ENCODE peak calls at places on chromosome 3, in eight cellular contexts. One of them, this sample, is unnamed. For H3K36me3, the result is how much of the 10 kb centered on the place peaks cover.

GRCh38 chr3:53999725-54000124 is 108.1 kb upstream of the SELENOK start:
- DNase-seq in Peyer's patch: no peak
- DNase-seq in left ventricle myocardium inferior: no peak
- DNase-seq in body of pancreas: no peak
- DNase-seq in esophagus squamous epithelium: no peak
- DNase-seq in neural progenitor cell: no peak
- DNase-seq in pancreas: no peak
- DNase-seq in psoas muscle: no peak
- DNase-seq in this sample: no peak

GRCh38 chr3:191372122-191372521 is 41.8 kb upstream of the UTS2B start:
- DNase-seq in psoas muscle: no peak
- DNase-seq in pancreas: no peak
- DNase-seq in Peyer's patch: no peak
- DNase-seq in esophagus squamous epithelium: no peak
- DNase-seq in left ventricle myocardium inferior: no peak
- DNase-seq in neural progenitor cell: no peak
- DNase-seq in body of pancreas: no peak
- DNase-seq in this sample: no peak

GRCh38 chr3:126342991-126343661 is 14.1 kb downstream of the KLF15 start:
- DNase-seq in pancreas: peak
- DNase-seq in body of pancreas: no peak
- DNase-seq in neural progenitor cell: peak
- DNase-seq in Peyer's patch: peak
- DNase-seq in left ventricle myocardium inferior: no peak
- DNase-seq in esophagus squamous epithelium: no peak
- DNase-seq in psoas muscle: peak
- DNase-seq in this sample: no peak

GRCh38 chr3:126711361-126711760 is 7.3 kb downstream of the CHCHD6 start:
- DNase-seq in Peyer's patch: no peak
- DNase-seq in esophagus squamous epithelium: no peak
- DNase-seq in psoas muscle: no peak
- DNase-seq in left ventricle myocardium inferior: no peak
- DNase-seq in body of pancreas: no peak
- DNase-seq in neural progenitor cell: no peak
- DNase-seq in pancreas: no peak
- DNase-seq in this sample: no peak

GRCh38 chr3:53650424-53650823 is 156.0 kb downstream of the CACNA1D start:
- DNase-seq in esophagus squamous epithelium: no peak
- DNase-seq in pancreas: no peak
- DNase-seq in Peyer's patch: no peak
- DNase-seq in left ventricle myocardium inferior: no peak
- DNase-seq in psoas muscle: no peak
- DNase-seq in body of pancreas: no peak
- DNase-seq in neural progenitor cell: no peak
- DNase-seq in this sample: no peak

GRCh38 chr3:172194702-172195392 is 155.5 kb downstream of the FNDC3B start:
- DNase-seq in pancreas: no peak
- DNase-seq in esophagus squamous epithelium: no peak
- DNase-seq in left ventricle myocardium inferior: no peak
- DNase-seq in neural progenitor cell: peak
- DNase-seq in body of pancreas: no peak
- DNase-seq in Peyer's patch: no peak
- DNase-seq in psoas muscle: no peak
- DNase-seq in this sample: no peak

GRCh38 chr3:126961791-126962461 is 21.0 kb upstream of the PLXNA1 start:
- DNase-seq in psoas muscle: peak
- DNase-seq in pancreas: no peak
- DNase-seq in left ventricle myocardium inferior: peak
- DNase-seq in Peyer's patch: peak
- DNase-seq in neural progenitor cell: no peak
- DNase-seq in body of pancreas: no peak
- DNase-seq in esophagus squamous epithelium: no peak
- DNase-seq in this sample: no peak

GRCh38 chr3:46228259-46229222 is 13.7 kb upstream of the CCR3 start:
- DNase-seq in left ventricle myocardium inferior: no peak
- DNase-seq in neural progenitor cell: no peak
- DNase-seq in pancreas: no peak
- DNase-seq in body of pancreas: peak
- DNase-seq in psoas muscle: no peak
- DNase-seq in Peyer's patch: no peak
- DNase-seq in esophagus squamous epithelium: no peak
- DNase-seq in this sample: no peak

GRCh38 chr3:12559520-12559919 is 2.6 kb downstream of the MKRN2 start:
- DNase-seq in left ventricle myocardium inferior: no peak
- DNase-seq in body of pancreas: no peak
- DNase-seq in neural progenitor cell: peak
- DNase-seq in Peyer's patch: no peak
- DNase-seq in esophagus squamous epithelium: no peak
- DNase-seq in psoas muscle: no peak
- DNase-seq in pancreas: no peak
- DNase-seq in this sample: no peak

GRCh38 chr3:42698216-42698910 is 4.2 kb downstream of the HHATL start:
- DNase-seq in neural progenitor cell: no peak
- DNase-seq in pancreas: no peak
- DNase-seq in body of pancreas: no peak
- DNase-seq in esophagus squamous epithelium: no peak
- DNase-seq in Peyer's patch: no peak
- DNase-seq in psoas muscle: no peak
- DNase-seq in left ventricle myocardium inferior: no peak
- DNase-seq in this sample: no peak

GRCh38 chr3:44862221-44862637 is 517 bp downstream of the TMEM42 start:
- DNase-seq in Peyer's patch: no peak
- DNase-seq in neural progenitor cell: no peak
- DNase-seq in pancreas: no peak
- DNase-seq in left ventricle myocardium inferior: no peak
- DNase-seq in psoas muscle: no peak
- DNase-seq in esophagus squamous epithelium: no peak
- DNase-seq in body of pancreas: no peak
- DNase-seq in this sample: no peak

GRCh38 chr3:191566469-191566868 is 105.5 kb downstream of the PYDC2 start:
- DNase-seq in neural progenitor cell: no peak
- DNase-seq in body of pancreas: no peak
- DNase-seq in pancreas: no peak
- DNase-seq in left ventricle myocardium inferior: no peak
- DNase-seq in Peyer's patch: no peak
- DNase-seq in esophagus squamous epithelium: no peak
- DNase-seq in psoas muscle: no peak
- DNase-seq in this sample: no peak

DNA sequence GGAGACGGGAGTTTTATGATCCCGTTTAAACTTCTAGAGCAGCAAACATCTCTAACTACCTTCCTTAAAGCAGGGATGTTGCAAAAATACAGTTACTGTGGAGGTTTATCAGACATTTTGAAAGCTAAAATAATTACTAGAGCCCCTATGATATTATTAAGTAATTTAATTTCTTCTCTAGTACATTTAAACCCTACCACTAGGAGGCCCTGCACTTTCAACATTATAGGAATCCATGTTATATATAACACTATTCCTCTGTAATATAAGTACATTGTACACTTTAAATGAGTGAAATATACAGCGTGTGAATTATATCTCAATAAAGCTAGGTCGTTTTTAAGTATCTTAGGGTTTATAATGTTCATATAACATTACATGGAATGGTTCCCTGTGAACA is 11.5 kb downstream of the SETMAR start:
- DNase-seq in body of pancreas: no peak
- DNase-seq in esophagus squamous epithelium: no peak
- DNase-seq in Peyer's patch: no peak
- DNase-seq in left ventricle myocardium inferior: no peak
- DNase-seq in pancreas: no peak
- DNase-seq in neural progenitor cell: no peak
- DNase-seq in psoas muscle: no peak
- DNase-seq in this sample: no peak
- TF ChIP-seq CTCF in body of pancreas: no peak
- TF ChIP-seq CTCF in esophagus squamous epithelium: no peak
- TF ChIP-seq CTCF in Peyer's patch: peak
- TF ChIP-seq CTCF in left ventricle myocardium inferior: no peak
- TF ChIP-seq CTCF in pancreas: no peak
- TF ChIP-seq CTCF in neural progenitor cell: peak
- TF ChIP-seq CTCF in psoas muscle: no peak
- TF ChIP-seq CTCF in this sample: no peak

GRCh38 chr3:132198601-132199000 is 118.6 kb upstream of the ACP3 start:
- DNase-seq in left ventricle myocardium inferior: no peak
- DNase-seq in Peyer's patch: no peak
- DNase-seq in esophagus squamous epithelium: no peak
- DNase-seq in body of pancreas: no peak
- DNase-seq in pancreas: no peak
- DNase-seq in psoas muscle: no peak
- DNase-seq in neural progenitor cell: no peak
- DNase-seq in this sample: no peak

GRCh38 chr3:132205609-132206008 is 111.6 kb upstream of the ACP3 start:
- DNase-seq in psoas muscle: no peak
- DNase-seq in Peyer's patch: no peak
- DNase-seq in esophagus squamous epithelium: no peak
- DNase-seq in pancreas: no peak
- DNase-seq in neural progenitor cell: no peak
- DNase-seq in body of pancreas: no peak
- DNase-seq in left ventricle myocardium inferior: no peak
- DNase-seq in this sample: no peak

GRCh38 chr3:132209860-132210259 is 107.3 kb upstream of the ACP3 start:
- DNase-seq in left ventricle myocardium inferior: no peak
- DNase-seq in pancreas: no peak
- DNase-seq in Peyer's patch: no peak
- DNase-seq in neural progenitor cell: no peak
- DNase-seq in psoas muscle: no peak
- DNase-seq in body of pancreas: no peak
- DNase-seq in esophagus squamous epithelium: no peak
- DNase-seq in this sample: no peak

GRCh38 chr3:132199451-132199850 is 117.8 kb upstream of the ACP3 start:
- DNase-seq in psoas muscle: no peak
- DNase-seq in esophagus squamous epithelium: no peak
- DNase-seq in Peyer's patch: no peak
- DNase-seq in neural progenitor cell: no peak
- DNase-seq in left ventricle myocardium inferior: no peak
- DNase-seq in pancreas: no peak
- DNase-seq in body of pancreas: no peak
- DNase-seq in this sample: no peak

DNA sequence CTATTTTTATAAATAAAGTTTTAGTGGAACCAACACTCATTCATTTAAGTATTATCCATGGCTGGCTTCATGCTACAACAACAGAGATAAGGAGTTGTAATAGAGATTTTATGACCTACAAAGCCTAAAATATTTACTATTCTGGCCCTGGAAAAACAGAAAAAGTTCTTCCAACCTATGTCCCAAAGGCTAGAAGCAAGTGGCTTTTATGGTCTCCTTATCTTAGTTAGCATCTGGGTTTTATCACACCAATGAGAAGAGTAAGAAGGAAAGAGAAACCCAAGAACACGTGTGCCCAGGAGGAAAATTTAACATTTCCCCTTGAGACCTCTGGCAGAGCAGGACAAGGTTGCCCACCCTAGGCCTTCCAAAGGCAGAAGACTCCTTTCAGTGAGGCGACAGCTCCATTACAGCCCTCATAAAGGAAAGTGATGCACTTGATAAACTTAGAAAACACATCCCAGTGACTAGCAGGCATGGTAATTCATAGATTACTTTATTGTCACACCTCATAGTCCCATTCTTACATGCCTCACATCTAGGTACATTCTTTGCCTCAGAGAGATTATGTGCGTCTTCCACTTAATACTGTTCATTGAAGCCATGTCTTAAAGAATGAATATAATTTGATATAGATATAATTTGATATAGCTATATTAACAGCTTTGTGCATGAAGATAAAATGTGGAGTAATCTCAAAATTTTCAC is 113.2 kb upstream of the ACP3 start:
- DNase-seq in body of pancreas: no peak
- DNase-seq in esophagus squamous epithelium: no peak
- DNase-seq in psoas muscle: no peak
- DNase-seq in neural progenitor cell: no peak
- DNase-seq in Peyer's patch: no peak
- DNase-seq in pancreas: no peak
- DNase-seq in left ventricle myocardium inferior: no peak
- DNase-seq in this sample: no peak
- H3K36me3 ChIP-seq in body of pancreas: under half
- H3K36me3 ChIP-seq in esophagus squamous epithelium: under half
- H3K36me3 ChIP-seq in psoas muscle: under half
- H3K36me3 ChIP-seq in neural progenitor cell: under half
- H3K36me3 ChIP-seq in Peyer's patch: under half
- H3K36me3 ChIP-seq in pancreas: under half
- H3K36me3 ChIP-seq in left ventricle myocardium inferior: under half
- H3K36me3 ChIP-seq in this sample: under half

GRCh38 chr3:64033033-64033432 is 9.7 kb upstream of the PSMD6 start:
- DNase-seq in esophagus squamous epithelium: no peak
- DNase-seq in body of pancreas: no peak
- DNase-seq in psoas muscle: no peak
- DNase-seq in pancreas: no peak
- DNase-seq in left ventricle myocardium inferior: no peak
- DNase-seq in neural progenitor cell: no peak
- DNase-seq in Peyer's patch: no peak
- DNase-seq in this sample: no peak

GRCh38 chr3:64031540-64032533 is 8.5 kb upstream of the PSMD6 start:
- DNase-seq in left ventricle myocardium inferior: no peak
- DNase-seq in body of pancreas: no peak
- DNase-seq in psoas muscle: no peak
- DNase-seq in Peyer's patch: no peak
- DNase-seq in neural progenitor cell: no peak
- DNase-seq in pancreas: no peak
- DNase-seq in esophagus squamous epithelium: no peak
- DNase-seq in this sample: no peak

GRCh38 chr3:64029287-64029686 is 6.0 kb upstream of the PSMD6 start:
- DNase-seq in psoas muscle: no peak
- DNase-seq in esophagus squamous epithelium: no peak
- DNase-seq in left ventricle myocardium inferior: no peak
- DNase-seq in pancreas: no peak
- DNase-seq in Peyer's patch: no peak
- DNase-seq in neural progenitor cell: no peak
- DNase-seq in body of pancreas: no peak
- DNase-seq in this sample: no peak

GRCh38 chr3:64028754-64029153 is 5.5 kb upstream of the PSMD6 start:
- DNase-seq in neural progenitor cell: no peak
- DNase-seq in body of pancreas: no peak
- DNase-seq in esophagus squamous epithelium: no peak
- DNase-seq in left ventricle myocardium inferior: no peak
- DNase-seq in psoas muscle: no peak
- DNase-seq in Peyer's patch: no peak
- DNase-seq in pancreas: no peak
- DNase-seq in this sample: no peak

DNA sequence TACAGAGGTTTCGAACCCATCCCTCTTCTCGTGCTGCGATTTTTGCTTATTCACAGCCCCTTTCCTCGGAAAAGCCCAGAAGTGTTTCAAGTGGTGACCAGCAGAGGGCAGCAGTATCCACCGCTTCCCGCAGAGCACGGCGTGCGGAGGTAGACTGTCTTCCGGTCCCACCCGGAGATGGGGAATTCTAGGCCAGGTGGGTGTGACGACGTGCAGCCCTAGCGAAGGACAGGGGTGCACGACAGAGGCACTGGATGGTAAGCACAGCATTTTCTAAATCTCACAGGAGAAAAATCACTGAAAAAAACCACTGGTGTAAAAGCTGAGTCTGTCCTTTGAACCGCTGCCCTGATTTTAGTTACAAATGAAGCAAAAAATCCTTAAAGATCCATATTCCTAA is 7.4 kb upstream of the PSMD6 start:
- DNase-seq in neural progenitor cell: peak
- DNase-seq in psoas muscle: peak
- DNase-seq in left ventricle myocardium inferior: peak
- DNase-seq in pancreas: peak
- DNase-seq in esophagus squamous epithelium: no peak
- DNase-seq in body of pancreas: peak
- DNase-seq in Peyer's patch: peak
- DNase-seq in this sample: peak
- H3K4me3 ChIP-seq in neural progenitor cell: no peak
- H3K4me3 ChIP-seq in psoas muscle: peak
- H3K4me3 ChIP-seq in left ventricle myocardium inferior: peak
- H3K4me3 ChIP-seq in pancreas: no peak
- H3K4me3 ChIP-seq in esophagus squamous epithelium: peak
- H3K4me3 ChIP-seq in body of pancreas: no peak
- H3K4me3 ChIP-seq in Peyer's patch: no peak
- H3K4me3 ChIP-seq in this sample: no peak

GRCh38 chr3:74515451-74515850 is 99.0 kb downstream of the CNTN3 start:
- DNase-seq in esophagus squamous epithelium: no peak
- DNase-seq in psoas muscle: no peak
- DNase-seq in Peyer's patch: no peak
- DNase-seq in left ventricle myocardium inferior: no peak
- DNase-seq in pancreas: no peak
- DNase-seq in body of pancreas: no peak
- DNase-seq in neural progenitor cell: no peak
- DNase-seq in this sample: no peak
- TF ChIP-seq CTCF in esophagus squamous epithelium: no peak
- TF ChIP-seq CTCF in psoas muscle: no peak
- TF ChIP-seq CTCF in Peyer's patch: no peak
- TF ChIP-seq CTCF in left ventricle myocardium inferior: no peak
- TF ChIP-seq CTCF in pancreas: no peak
- TF ChIP-seq CTCF in body of pancreas: no peak
- TF ChIP-seq CTCF in neural progenitor cell: no peak
- TF ChIP-seq CTCF in this sample: no peak